ENCODE peak calls at places on chromosomes 12 and 14, in seven cellular contexts. One of them, this sample, is unnamed.

GRCh38 chr12:107296681-107297086 is 203.3 kb upstream of the CRY1 start:
- DNase-seq in endothelial cell of umbilical vein: no peak
- DNase-seq in GM23338: no peak
- DNase-seq in GM12878: no peak
- DNase-seq in mammary epithelial cell: peak
- DNase-seq in DND-41: no peak
- DNase-seq in GM23248: peak
- DNase-seq in this sample: no peak

GRCh38 chr14:68786491-68787234 is 6.2 kb downstream of the ZFP36L1 start:
- DNase-seq in endothelial cell of umbilical vein: peak
- DNase-seq in GM23338: peak
- DNase-seq in GM12878: no peak
- DNase-seq in mammary epithelial cell: peak
- DNase-seq in DND-41: no peak
- DNase-seq in GM23248: peak
- DNase-seq in this sample: no peak

GRCh38 chr12:54437243-54437642 is 18.2 kb upstream of the ITGA5 start:
- DNase-seq in endothelial cell of umbilical vein: no peak
- DNase-seq in GM23338: no peak
- DNase-seq in GM12878: no peak
- DNase-seq in mammary epithelial cell: peak
- DNase-seq in DND-41: no peak
- DNase-seq in GM23248: peak
- DNase-seq in this sample: no peak

GRCh38 chr14:68961781-68962584 is 17.1 kb downstream of the ACTN1 start:
- DNase-seq in endothelial cell of umbilical vein: peak
- DNase-seq in GM23338: peak
- DNase-seq in GM12878: no peak
- DNase-seq in mammary epithelial cell: peak
- DNase-seq in DND-41: no peak
- DNase-seq in GM23248: peak
- DNase-seq in this sample: no peak

GRCh38 chr12:3252416-3252815 is 175.2 kb downstream of the TSPAN9 start:
- DNase-seq in endothelial cell of umbilical vein: no peak
- DNase-seq in GM23338: no peak
- DNase-seq in GM12878: no peak
- DNase-seq in mammary epithelial cell: no peak
- DNase-seq in DND-41: no peak
- DNase-seq in GM23248: peak
- DNase-seq in this sample: no peak

GRCh38 chr14:69570836-69571330 is 3.8 kb downstream of the CCDC177 start:
- DNase-seq in endothelial cell of umbilical vein: no peak
- DNase-seq in GM23338: no peak
- DNase-seq in GM12878: no peak
- DNase-seq in mammary epithelial cell: no peak
- DNase-seq in DND-41: no peak
- DNase-seq in GM23248: no peak
- DNase-seq in this sample: no peak

GRCh38 chr14:50061664-50062437 is 54.5 kb downstream of the VCPKMT start:
- DNase-seq in endothelial cell of umbilical vein: peak
- DNase-seq in GM23338: no peak
- DNase-seq in GM12878: peak
- DNase-seq in mammary epithelial cell: peak
- DNase-seq in DND-41: peak
- DNase-seq in GM23248: peak
- DNase-seq in this sample: no peak

GRCh38 chr12:47887529-47887928 is 17.3 kb downstream of the VDR start:
- DNase-seq in endothelial cell of umbilical vein: no peak
- DNase-seq in GM23338: no peak
- DNase-seq in GM12878: no peak
- DNase-seq in mammary epithelial cell: no peak
- DNase-seq in DND-41: no peak
- DNase-seq in GM23248: no peak
- DNase-seq in this sample: no peak

GRCh38 chr12:75482636-75483035 is 2.1 kb downstream of the GLIPR1 start:
- DNase-seq in endothelial cell of umbilical vein: no peak
- DNase-seq in GM23338: no peak
- DNase-seq in GM12878: no peak
- DNase-seq in mammary epithelial cell: no peak
- DNase-seq in DND-41: no peak
- DNase-seq in GM23248: peak
- DNase-seq in this sample: no peak

GRCh38 chr12:114684870-114685273 is 897 bp upstream of the TBX3 start:
- DNase-seq in endothelial cell of umbilical vein: no peak
- DNase-seq in GM23338: no peak
- DNase-seq in GM12878: no peak
- DNase-seq in mammary epithelial cell: no peak
- DNase-seq in DND-41: no peak
- DNase-seq in GM23248: no peak
- DNase-seq in this sample: no peak

GRCh38 chr14:89424241-89424640 is 7.2 kb upstream of the FOXN3 start:
- DNase-seq in endothelial cell of umbilical vein: no peak
- DNase-seq in GM23338: no peak
- DNase-seq in GM12878: no peak
- DNase-seq in mammary epithelial cell: no peak
- DNase-seq in DND-41: no peak
- DNase-seq in GM23248: no peak
- DNase-seq in this sample: no peak

GRCh38 chr12:118290130-118290529 is 82.6 kb downstream of the TAOK3 start:
- DNase-seq in endothelial cell of umbilical vein: no peak
- DNase-seq in GM23338: no peak
- DNase-seq in GM12878: no peak
- DNase-seq in mammary epithelial cell: no peak
- DNase-seq in DND-41: no peak
- DNase-seq in GM23248: no peak
- DNase-seq in this sample: no peak

GRCh38 chr14:88950069-88950468 is 125.6 kb downstream of the TTC8 start:
- DNase-seq in endothelial cell of umbilical vein: no peak
- DNase-seq in GM23338: peak
- DNase-seq in GM12878: no peak
- DNase-seq in mammary epithelial cell: no peak
- DNase-seq in DND-41: no peak
- DNase-seq in GM23248: no peak
- DNase-seq in this sample: no peak

GRCh38 chr12:106181416-106182114 is 42.8 kb upstream of the NUAK1 start:
- DNase-seq in endothelial cell of umbilical vein: no peak
- DNase-seq in GM23338: no peak
- DNase-seq in GM12878: no peak
- DNase-seq in mammary epithelial cell: no peak
- DNase-seq in DND-41: no peak
- DNase-seq in GM23248: peak
- DNase-seq in this sample: no peak

GRCh38 chr12:69546693-69547438 is 38.4 kb upstream of the CCT2 start:
- DNase-seq in endothelial cell of umbilical vein: no peak
- DNase-seq in GM23338: no peak
- DNase-seq in GM12878: peak
- DNase-seq in mammary epithelial cell: no peak
- DNase-seq in DND-41: no peak
- DNase-seq in GM23248: no peak
- DNase-seq in this sample: no peak

GRCh38 chr12:108955225-108955835 is 65.5 kb downstream of the SVOP start:
- DNase-seq in endothelial cell of umbilical vein: peak
- DNase-seq in GM23338: no peak
- DNase-seq in GM12878: no peak
- DNase-seq in mammary epithelial cell: peak
- DNase-seq in DND-41: no peak
- DNase-seq in GM23248: peak
- DNase-seq in this sample: no peak

GRCh38 chr12:125140239-125140917 is 75.1 kb downstream of the AACS start:
- DNase-seq in endothelial cell of umbilical vein: no peak
- DNase-seq in GM23338: peak
- DNase-seq in GM12878: no peak
- DNase-seq in mammary epithelial cell: no peak
- DNase-seq in DND-41: no peak
- DNase-seq in GM23248: no peak
- DNase-seq in this sample: no peak

GRCh38 chr14:102711946-102712345 is 65.3 kb upstream of the TRAF3 start:
- DNase-seq in endothelial cell of umbilical vein: no peak
- DNase-seq in GM23338: no peak
- DNase-seq in GM12878: no peak
- DNase-seq in mammary epithelial cell: no peak
- DNase-seq in DND-41: no peak
- DNase-seq in GM23248: no peak
- DNase-seq in this sample: no peak

GRCh38 chr12:120225852-120226640 is 25.1 kb upstream of the RPLP0 start:
- DNase-seq in endothelial cell of umbilical vein: no peak
- DNase-seq in GM23338: peak
- DNase-seq in GM12878: no peak
- DNase-seq in mammary epithelial cell: no peak
- DNase-seq in DND-41: no peak
- DNase-seq in GM23248: no peak
- DNase-seq in this sample: no peak
- H3K4me3 ChIP-seq in endothelial cell of umbilical vein: no peak
- H3K4me3 ChIP-seq in GM23338: no peak
- H3K4me3 ChIP-seq in GM12878: peak
- H3K4me3 ChIP-seq in mammary epithelial cell: no peak
- H3K4me3 ChIP-seq in DND-41: no peak
- H3K4me3 ChIP-seq in GM23248: no peak
- H3K4me3 ChIP-seq in this sample: peak

GRCh38 chr14:21069388-21070082 is 569 bp upstream of the ARHGEF40 start:
- DNase-seq in endothelial cell of umbilical vein: no peak
- DNase-seq in GM23338: peak
- DNase-seq in GM12878: no peak
- DNase-seq in mammary epithelial cell: no peak
- DNase-seq in DND-41: no peak
- DNase-seq in GM23248: peak
- DNase-seq in this sample: no peak
- TF ChIP-seq EZH2 in endothelial cell of umbilical vein: peak
- TF ChIP-seq EZH2 in GM23338: no peak
- TF ChIP-seq EZH2 in GM12878: no peak
- TF ChIP-seq EZH2 in mammary epithelial cell: no peak
- TF ChIP-seq EZH2 in DND-41: peak
- TF ChIP-seq EZH2 in GM23248: no peak
- TF ChIP-seq EZH2 in this sample: no peak

GRCh38 chr14:22427771-22428228 is 161.2 kb downstream of the DAD1 start:
- DNase-seq in endothelial cell of umbilical vein: no peak
- DNase-seq in GM23338: peak
- DNase-seq in GM12878: no peak
- DNase-seq in mammary epithelial cell: peak
- DNase-seq in DND-41: no peak
- DNase-seq in GM23248: peak
- DNase-seq in this sample: no peak
- H3K27ac ChIP-seq in endothelial cell of umbilical vein: no peak
- H3K27ac ChIP-seq in GM23338: no peak
- H3K27ac ChIP-seq in GM12878: no peak
- H3K27ac ChIP-seq in mammary epithelial cell: no peak
- H3K27ac ChIP-seq in DND-41: no peak
- H3K27ac ChIP-seq in GM23248: peak
- H3K27ac ChIP-seq in this sample: peak

DNA sequence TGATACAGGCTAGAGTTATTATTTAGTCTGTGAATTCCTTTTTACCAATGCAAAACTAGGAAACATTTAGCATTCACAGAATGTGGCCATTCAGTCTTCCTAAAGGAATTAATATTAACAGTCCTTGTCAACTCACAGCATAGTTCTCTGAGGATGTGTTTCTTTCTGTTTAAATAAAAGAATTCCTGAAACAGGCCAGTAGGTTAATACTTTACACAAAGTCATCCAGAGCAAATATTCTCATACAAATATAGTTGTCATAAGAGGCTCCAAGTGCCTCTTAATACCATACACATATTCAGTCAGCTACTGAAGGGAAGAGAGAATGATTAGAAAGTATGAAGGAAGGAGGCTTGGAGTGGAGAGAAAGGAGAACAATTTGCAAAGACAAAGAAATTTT is 120.1 kb downstream of the LMNTD1 start:
- DNase-seq in endothelial cell of umbilical vein: no peak
- DNase-seq in GM23338: no peak
- DNase-seq in GM12878: no peak
- DNase-seq in mammary epithelial cell: no peak
- DNase-seq in DND-41: no peak
- DNase-seq in GM23248: no peak
- DNase-seq in this sample: no peak
- H3K4me3 ChIP-seq in endothelial cell of umbilical vein: no peak
- H3K4me3 ChIP-seq in GM23338: no peak
- H3K4me3 ChIP-seq in GM12878: no peak
- H3K4me3 ChIP-seq in mammary epithelial cell: no peak
- H3K4me3 ChIP-seq in DND-41: no peak
- H3K4me3 ChIP-seq in GM23248: no peak
- H3K4me3 ChIP-seq in this sample: no peak

DNA sequence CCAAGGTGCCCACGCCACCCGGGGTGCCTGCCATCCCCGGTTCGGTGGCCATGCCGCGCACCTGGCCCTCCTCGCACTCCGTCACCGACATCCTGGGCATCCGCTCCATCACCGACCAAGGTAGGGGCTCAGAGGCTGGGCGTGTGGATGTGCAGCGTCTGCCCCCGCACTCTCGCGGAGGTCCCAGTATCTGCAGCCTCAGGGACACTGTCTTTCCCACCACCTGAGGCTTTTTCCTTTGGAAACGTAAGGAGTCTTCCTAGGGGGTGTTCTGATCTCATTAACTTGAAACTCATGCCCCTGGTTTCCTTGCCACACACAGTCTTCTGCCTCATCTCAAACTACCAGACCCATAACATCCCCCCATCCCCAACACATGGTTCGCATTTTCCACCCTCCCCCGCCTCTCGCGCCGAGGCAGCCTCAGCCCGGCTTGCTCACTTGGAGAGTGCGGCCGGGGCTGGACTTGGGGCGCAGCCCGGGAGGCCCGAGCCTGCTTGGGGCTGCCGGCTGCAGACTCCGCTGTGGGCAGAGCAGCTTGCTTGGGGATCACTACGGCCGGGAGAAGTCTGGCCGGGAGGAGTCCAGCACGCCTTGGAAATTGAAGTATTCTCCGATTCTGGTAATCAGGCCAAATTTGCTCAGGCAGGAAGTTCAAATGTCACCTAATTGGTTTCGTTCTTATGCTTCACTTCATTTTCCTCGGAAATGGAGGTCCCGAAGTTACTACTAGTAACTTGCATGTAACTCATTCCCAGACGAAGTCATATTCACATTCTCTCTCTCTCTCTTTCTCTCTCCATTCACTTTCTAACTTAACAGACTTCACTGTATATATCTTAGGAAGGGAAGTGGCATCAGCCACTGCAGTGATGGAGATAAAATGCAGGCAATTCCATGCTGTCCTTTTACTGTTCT is 2.0 kb downstream of the PAX9 start:
- DNase-seq in endothelial cell of umbilical vein: no peak
- DNase-seq in GM23338: peak
- DNase-seq in GM12878: no peak
- DNase-seq in mammary epithelial cell: no peak
- DNase-seq in DND-41: no peak
- DNase-seq in GM23248: peak
- DNase-seq in this sample: no peak
- TF ChIP-seq EZH2 in endothelial cell of umbilical vein: peak
- TF ChIP-seq EZH2 in GM23338: peak
- TF ChIP-seq EZH2 in GM12878: no peak
- TF ChIP-seq EZH2 in mammary epithelial cell: peak
- TF ChIP-seq EZH2 in DND-41: no peak
- TF ChIP-seq EZH2 in GM23248: peak
- TF ChIP-seq EZH2 in this sample: no peak

DNA sequence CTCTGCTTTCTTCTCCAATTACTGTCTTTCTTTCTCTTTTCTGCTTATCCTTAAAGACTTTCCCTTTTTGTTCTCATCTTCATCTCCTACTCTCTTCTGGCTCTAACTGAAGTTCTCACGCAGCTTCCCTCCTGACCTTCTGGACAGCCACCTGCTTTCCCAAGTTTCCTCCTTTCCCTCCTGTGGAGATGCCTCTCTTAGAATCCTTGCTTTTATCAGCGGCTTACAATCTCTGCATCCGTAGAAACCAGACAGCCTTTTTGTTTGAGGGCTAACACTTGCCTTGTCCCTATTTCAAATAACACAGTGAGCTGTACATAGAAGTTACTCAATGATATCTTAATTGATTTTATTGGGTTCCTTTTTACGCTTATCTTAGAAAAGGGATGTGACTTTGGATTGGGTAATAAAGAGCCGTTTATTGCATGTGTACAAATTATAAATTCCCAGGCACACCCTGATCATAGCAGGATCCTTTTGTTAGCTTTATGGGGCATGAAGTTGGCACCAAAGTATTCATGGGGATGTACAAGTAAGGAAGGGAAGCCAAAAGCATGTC is 2.0 kb upstream of the LGALS3 start:
- DNase-seq in endothelial cell of umbilical vein: no peak
- DNase-seq in GM23338: no peak
- DNase-seq in GM12878: no peak
- DNase-seq in mammary epithelial cell: no peak
- DNase-seq in DND-41: no peak
- DNase-seq in GM23248: no peak
- DNase-seq in this sample: no peak
- H3K27ac ChIP-seq in endothelial cell of umbilical vein: no peak
- H3K27ac ChIP-seq in GM23338: no peak
- H3K27ac ChIP-seq in GM12878: no peak
- H3K27ac ChIP-seq in mammary epithelial cell: peak
- H3K27ac ChIP-seq in DND-41: no peak
- H3K27ac ChIP-seq in GM23248: peak
- H3K27ac ChIP-seq in this sample: no peak

This sample was measured in SK-N-MC.